ENCODE peak calls at places on chromosomes 2 and 18, in six cellular contexts. V is tibial nerve; N is IMR-90; A is Peyer's patch; U is GM23248; W is naive thymus-derived CD4-positive, alpha-beta T cell. Q is an unnamed sample. For H3K9me3, the result is how much of the 10 kb centered on the place peaks cover.

GRCh38 chr2:85071096-85071495 is 62.1 kb upstream of the TCF7L1 start:
- DNase-seq in N (peak), W (no peak), U (peak), V (no peak), A (no peak), Q (no peak)

GRCh38 chr2:38957972-38958371 is 68.3 kb downstream of the ARHGEF33 start:
- DNase-seq in N (no peak), W (no peak), U (no peak), A (no peak), V (no peak), Q (no peak)

GRCh38 chr2:237704476-237705224 is 77.3 kb downstream of the LRRFIP1 start:
- DNase-seq in W (no peak), V (no peak), N (peak), U (peak), A (no peak), Q (no peak)

GRCh38 chr2:54459037-54459441 is 2.9 kb downstream of the SPTBN1 start:
- DNase-seq in A (no peak), V (peak), W (no peak), N (peak), U (peak), Q (no peak)

GRCh38 chr2:239804161-239805042 is 220.7 kb downstream of the NDUFA10 start:
- DNase-seq in A (peak), W (no peak), N (no peak), U (no peak), V (no peak), Q (peak)

GRCh38 chr18:67243799-67244587 is 272.5 kb downstream of the DSEL start:
- DNase-seq in N (peak), U (peak), A (no peak), W (no peak), V (no peak), Q (no peak)

GRCh38 chr2:48531141-48531648 is 1.2 kb downstream of the STON1 start:
- DNase-seq in V (no peak), W (no peak), A (no peak), U (peak), N (peak), Q (no peak)

GRCh38 chr2:172095146-172095904 is 7.4 kb downstream of the DLX2 start:
- DNase-seq in U (peak), N (peak), V (no peak), W (peak), A (peak), Q (peak)

GRCh38 chr2:7169631-7170030 is 252.4 kb downstream of the RNF144A start:
- DNase-seq in W (no peak), A (no peak), N (no peak), V (no peak), U (no peak), Q (no peak)

GRCh38 chr18:58004317-58004716 is 39.7 kb upstream of the NEDD4L start:
- DNase-seq in N (peak), V (no peak), U (peak), W (no peak), A (no peak), Q (no peak)

GRCh38 chr2:38218995-38219394 is 143.0 kb upstream of the CYP1B1 start:
- DNase-seq in A (no peak), V (no peak), N (no peak), U (no peak), W (no peak), Q (no peak)

GRCh38 chr2:20221169-20221938 is 3.6 kb downstream of the SDC1 start:
- DNase-seq in V (no peak), W (no peak), N (peak), A (no peak), U (peak), Q (no peak)

GRCh38 chr2:185161701-185162100 is 563.4 kb downstream of the ZNF804A start:
- DNase-seq in V (no peak), U (no peak), W (no peak), N (no peak), A (no peak), Q (no peak)

GRCh38 chr18:21682276-21683051 is 22.1 kb downstream of the ABHD3 start:
- DNase-seq in A (peak), W (peak), N (peak), V (peak), U (peak), Q (no peak)

GRCh38 chr2:132815522-132815921 is 145.5 kb upstream of the LYPD1 start:
- DNase-seq in A (no peak), N (peak), W (no peak), U (peak), V (no peak), Q (no peak)

GRCh38 chr2:84870306-84870705 is 10.6 kb downstream of the TRABD2A start:
- DNase-seq in N (no peak), W (no peak), V (no peak), A (no peak), U (no peak), Q (no peak)

GRCh38 chr2:206368933-206369569 is 74.3 kb upstream of the ADAM23 start:
- DNase-seq in W (no peak), A (no peak), N (no peak), U (peak), V (no peak), Q (no peak)

GRCh38 chr2:46309052-46309953 is 12.1 kb downstream of the EPAS1 start:
- DNase-seq in W (no peak), N (peak), A (no peak), U (peak), V (no peak), Q (no peak)

GRCh38 chr2:109248590-109248989 is 119.6 kb downstream of the SH3RF3 start:
- DNase-seq in N (no peak), A (no peak), W (no peak), U (no peak), V (no peak), Q (no peak)

GRCh38 chr2:103734911-103735310 is 973.1 kb downstream of the TMEM182 start:
- DNase-seq in A (no peak), V (no peak), N (no peak), U (no peak), W (no peak), Q (no peak)

GRCh38 chr2:176493909-176494308 is 224.7 kb downstream of the MTX2 start:
- DNase-seq in U (no peak), N (no peak), W (no peak), A (no peak), V (no peak), Q (no peak)

GRCh38 chr2:128217671-128218070 is 101.0 kb downstream of the HS6ST1 start:
- DNase-seq in V (no peak), A (no peak), N (no peak), W (no peak), U (no peak), Q (no peak)

GRCh38 chr2:102357975-102358374 is 2.4 kb downstream of the IL18R1 start:
- DNase-seq in V (no peak), W (no peak), N (no peak), A (no peak), U (no peak), Q (no peak)

GRCh38 chr18:3623769-3624545 is 174.0 kb downstream of the TGIF1 start:
- DNase-seq in W (no peak), U (peak), V (peak), A (peak), N (peak), Q (peak)

GRCh38 chr2:43848174-43848573 is 9.4 kb downstream of the ABCG8 start:
- DNase-seq in V (no peak), N (peak), U (no peak), A (no peak), W (no peak), Q (no peak)

GRCh38 chr2:207831569-207832248 is 62.0 kb upstream of the FZD5 start:
- DNase-seq in A (peak), N (no peak), U (no peak), W (no peak), V (no peak), Q (no peak)

GRCh38 chr18:34222025-34222395 is 2.7 kb downstream of the NOL4 start:
- DNase-seq in V (no peak), W (no peak), U (peak), A (no peak), N (no peak), Q (no peak)

GRCh38 chr2:8215982-8216381 is 465.9 kb upstream of the ID2 start:
- DNase-seq in U (peak), W (no peak), N (no peak), V (no peak), A (no peak), Q (no peak)

GRCh38 chr2:39871291-39871761 is 92.3 kb upstream of the THUMPD2 start:
- DNase-seq in A (no peak), N (peak), W (no peak), V (no peak), U (peak), Q (no peak)

GRCh38 chr2:149466635-149467034 is 120.9 kb downstream of the MMADHC start:
- DNase-seq in W (no peak), U (peak), N (peak), V (no peak), A (no peak), Q (no peak)

GRCh38 chr2:72975017-72975416 is 57.7 kb downstream of the EMX1 start:
- DNase-seq in V (no peak), N (no peak), W (no peak), U (no peak), A (no peak), Q (no peak)

GRCh38 chr18:79792096-79792987 is 5.4 kb upstream of the KCNG2 start:
- DNase-seq in N (no peak), A (peak), W (no peak), U (no peak), V (no peak), Q (no peak)

GRCh38 chr18:58552057-58552461 is 76.8 kb downstream of the ALPK2 start:
- DNase-seq in A (no peak), W (no peak), N (peak), V (no peak), U (peak), Q (no peak)

GRCh38 chr2:218717262-218717661 is 6.6 kb downstream of the TTLL4 start:
- DNase-seq in U (peak), A (no peak), W (no peak), N (peak), V (no peak), Q (no peak)

GRCh38 chr2:85806358-85807118 is 52.7 kb downstream of the ATOH8 start:
- DNase-seq in A (no peak), W (no peak), V (no peak), N (no peak), U (no peak), Q (peak)

GRCh38 chr2:85865539-85866164 is 23.1 kb downstream of the ST3GAL5 start:
- DNase-seq in U (peak), V (no peak), A (no peak), W (no peak), N (peak), Q (no peak)

GRCh38 chr2:139529045-139529444 is 748.9 kb upstream of the NXPH2 start:
- DNase-seq in V (no peak), A (no peak), W (no peak), U (no peak), N (no peak), Q (no peak)

GRCh38 chr2:217669831-217670230 is 333.0 kb downstream of the TNS1 start:
- DNase-seq in A (no peak), N (peak), U (peak), V (no peak), W (no peak), Q (no peak)

GRCh38 chr2:217673555-217674088 is 329.2 kb downstream of the TNS1 start:
- DNase-seq in W (no peak), A (no peak), U (no peak), V (no peak), N (no peak), Q (no peak)

GRCh38 chr2:217672472-217672871 is 330.3 kb downstream of the TNS1 start:
- DNase-seq in U (no peak), N (no peak), A (no peak), V (no peak), W (no peak), Q (no peak)

GRCh38 chr2:217671043-217671442 is 331.8 kb downstream of the TNS1 start:
- DNase-seq in N (no peak), A (no peak), U (no peak), V (no peak), W (no peak), Q (no peak)

GRCh38 chr2:217671871-217672270 is 330.9 kb downstream of the TNS1 start:
- DNase-seq in U (no peak), V (no peak), A (no peak), W (no peak), N (no peak), Q (no peak)
- H3K4me3 ChIP-seq in U (no peak), V (no peak), A (no peak), W (no peak), N (no peak), Q (no peak)

GRCh38 chr2:215848146-215848545 is 165.2 kb downstream of the MREG start:
- DNase-seq in V (no peak), W (no peak), A (no peak), U (no peak), N (no peak), Q (no peak)

GRCh38 chr2:215851091-215851490 is 162.3 kb downstream of the MREG start:
- DNase-seq in N (peak), W (no peak), A (no peak), U (peak), V (no peak), Q (no peak)

GRCh38 chr2:215849771-215850170 is 163.6 kb downstream of the MREG start:
- DNase-seq in U (no peak), N (no peak), A (no peak), W (no peak), V (no peak), Q (no peak)

GRCh38 chr2:215848679-215849078 is 164.7 kb downstream of the MREG start:
- DNase-seq in W (no peak), V (no peak), A (no peak), N (no peak), U (no peak), Q (no peak)

GRCh38 chr2:215850380-215850779 is 163.0 kb downstream of the MREG start:
- DNase-seq in A (no peak), V (no peak), U (peak), W (no peak), N (peak), Q (no peak)
- H3K27ac ChIP-seq in A (no peak), V (no peak), U (peak), W (no peak), N (no peak), Q (no peak)

DNA sequence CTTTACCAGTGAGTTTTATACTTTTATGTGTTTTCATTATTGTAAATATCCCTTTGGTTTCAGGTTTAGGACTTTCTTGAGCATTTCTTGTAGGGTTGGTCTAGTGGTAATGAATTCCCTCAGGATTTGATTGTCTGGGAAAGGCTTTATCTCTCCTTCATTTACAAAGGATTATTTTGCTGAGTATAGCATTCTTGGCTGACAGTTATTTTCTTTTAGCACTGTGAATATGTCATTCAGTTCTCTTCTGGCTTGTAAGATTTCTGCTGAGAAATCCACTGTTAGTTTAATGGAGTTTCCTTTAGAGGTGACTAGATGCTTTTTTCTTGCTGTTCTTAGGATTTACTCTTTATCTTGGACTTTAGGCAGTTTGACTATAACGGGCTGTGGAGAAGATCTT is 373.9 kb downstream of the TSN start:
- DNase-seq in W (no peak), A (no peak), N (no peak), U (no peak), V (no peak), Q (no peak)
- H3K9me3 ChIP-seq in W (under half), A (under half), N (under half), U (under half), V (half or more), Q (under half)

GRCh38 chr2:224319756-224320155 is 82.2 kb downstream of the FAM124B start:
- DNase-seq in N (no peak), U (no peak), V (no peak), A (no peak), W (no peak), Q (no peak)
- H3K4me3 ChIP-seq in N (no peak), U (no peak), V (no peak), A (no peak), W (no peak), Q (no peak)

Q was measured in breast epithelium.